ENCODE peak calls at places on chromosomes 13 and 19, in nine cellular contexts. H, I, S, P, R, E, A, Y and O are unnamed samples.

GRCh38 chr13:28493740-28494536 is 990 bp downstream of the FLT1 start:
- DNase-seq in P (no peak), Y (no peak), E (no peak), A (no peak), H (peak), I (no peak), S (peak), R (no peak), O (no peak)

GRCh38 chr13:50224534-50224933 is 209.3 kb downstream of the KCNRG start:
- DNase-seq in A (peak), Y (no peak), H (no peak), S (peak), P (peak), E (no peak), R (no peak), I (no peak), O (no peak)

GRCh38 chr13:47459512-47459911 is 541.6 kb downstream of the SUCLA2 start:
- DNase-seq in S (no peak), A (peak), Y (no peak), E (no peak), P (no peak), H (no peak), I (no peak), R (no peak), O (no peak)

GRCh38 chr19:52007436-52007804 is 591 bp downstream of the ZNF615 start:
- DNase-seq in E (no peak), R (no peak), Y (peak), A (peak), I (no peak), P (no peak), H (peak), S (no peak), O (no peak)

GRCh38 chr13:113110852-113111315 is 5.3 kb downstream of the F7 start:
- DNase-seq in I (no peak), P (no peak), H (no peak), R (no peak), Y (no peak), S (no peak), A (no peak), E (no peak), O (no peak)

GRCh38 chr19:30344446-30345425 is 27.4 kb upstream of the ZNF536 start:
- DNase-seq in Y (no peak), H (no peak), R (no peak), P (no peak), E (no peak), S (no peak), I (no peak), A (no peak), O (no peak)

GRCh38 chr13:109517516-109517915 is 268.9 kb downstream of the IRS2 start:
- DNase-seq in Y (no peak), A (no peak), E (no peak), I (no peak), H (no peak), P (no peak), S (no peak), R (no peak), O (no peak)

GRCh38 chr19:45496349-45496953 is 396 bp downstream of the RTN2 start:
- DNase-seq in Y (no peak), H (no peak), E (no peak), S (peak), I (no peak), R (no peak), A (no peak), P (no peak), O (peak)

GRCh38 chr13:113669231-113669870 is 2.3 kb downstream of the GRK1 start:
- DNase-seq in H (no peak), Y (no peak), E (peak), S (no peak), I (no peak), R (no peak), A (no peak), P (no peak), O (peak)

GRCh38 chr13:25232937-25233515 is 54.3 kb downstream of the MTMR6 start:
- DNase-seq in S (peak), H (peak), Y (peak), E (no peak), I (no peak), P (peak), R (peak), A (peak), O (no peak)

GRCh38 chr13:105445793-105446192 is 1089.7 kb downstream of the EFNB2 start:
- DNase-seq in E (no peak), R (no peak), P (no peak), I (no peak), A (no peak), Y (no peak), S (no peak), H (no peak), O (no peak)

GRCh38 chr19:44776402-44777096 is 1.1 kb upstream of the CBLC start:
- DNase-seq in I (no peak), S (no peak), P (no peak), H (no peak), A (no peak), E (peak), R (no peak), Y (no peak), O (no peak)

GRCh38 chr19:28883241-28883693 is 329.7 kb downstream of the UQCRFS1 start:
- DNase-seq in S (no peak), E (no peak), Y (peak), H (no peak), I (no peak), R (peak), P (no peak), A (peak), O (no peak)

GRCh38 chr13:28370448-28370847 is 124.5 kb downstream of the FLT1 start:
- DNase-seq in I (no peak), Y (no peak), R (no peak), S (no peak), P (no peak), H (no peak), A (no peak), E (no peak), O (no peak)

GRCh38 chr13:28684257-28684656 is 25.3 kb downstream of the POMP start:
- DNase-seq in E (no peak), S (no peak), A (no peak), I (no peak), Y (no peak), P (no peak), H (no peak), R (no peak), O (no peak)

GRCh38 chr13:75091707-75092106 is 390.3 kb downstream of the TBC1D4 start:
- DNase-seq in I (no peak), R (no peak), H (no peak), P (no peak), S (peak), A (no peak), Y (no peak), E (no peak), O (no peak)

GRCh38 chr13:33307820-33308219 is 22.3 kb upstream of the STARD13 start:
- DNase-seq in H (no peak), R (no peak), S (no peak), Y (no peak), P (no peak), I (no peak), A (no peak), E (no peak), O (no peak)

GRCh38 chr13:24502567-24503375 is 9.8 kb downstream of the PARP4 start:
- DNase-seq in S (no peak), R (no peak), A (peak), P (no peak), Y (no peak), H (no peak), E (peak), I (no peak), O (no peak)

GRCh38 chr13:30963794-30964193 is 31.3 kb downstream of the TEX26 start:
- DNase-seq in H (no peak), Y (no peak), E (peak), I (no peak), R (no peak), S (no peak), P (no peak), A (peak), O (no peak)

GRCh38 chr13:21663197-21663596 is 7.7 kb upstream of the FGF9 start:
- DNase-seq in S (no peak), Y (no peak), P (no peak), E (no peak), A (no peak), I (no peak), H (no peak), R (no peak), O (no peak)